ENCODE peak calls at places on chromosomes 4 and X, in ten cellular contexts. L is HT-29, S is hepatic stellate cell, J is activated T-cell treated with anti-CD3 and anti-CD28 coated beads for 1 hour, Z is GM23338, K is prostate gland, N is sciatic nerve, H is left ventricle myocardium superior, A is GM06990, O is A549. B is an unnamed sample.

GRCh38 chr4:23241408-23241807 is 548.7 kb downstream of the GBA3 start:
- DNase-seq in L (no peak), S (no peak), J (no peak), Z (no peak), K (no peak), N (no peak), H (no peak), A (no peak), O (no peak), B (no peak)

GRCh38 chrX:103309860-103310591 is 764 bp downstream of the BEX2 start:
- DNase-seq in L (no peak), S (no peak), J (no peak), Z (peak), K (no peak), N (no peak), H (no peak), A (no peak), O (no peak), B (no peak)

GRCh38 chrX:11663875-11664210 is 1.9 kb downstream of the ARHGAP6 start:
- DNase-seq in L (no peak), S (no peak), J (no peak), Z (peak), K (no peak), N (no peak), H (no peak), A (no peak), O (no peak), B (no peak)

GRCh38 chr4:114807759-114808404 is 209.3 kb downstream of the UGT8 start:
- DNase-seq in L (peak), S (peak), J (no peak), Z (peak), K (no peak), N (no peak), H (no peak), A (peak), O (peak), B (no peak)

GRCh38 chrX:13646154-13646549 is 6.8 kb upstream of the TCEANC start:
- DNase-seq in L (peak), S (peak), J (peak), Z (peak), K (peak), N (peak), H (peak), A (no peak), O (peak), B (no peak)

GRCh38 chrX:134600714-134601113 is 57.6 kb downstream of the PLAC1 start:
- DNase-seq in L (no peak), S (no peak), J (no peak), Z (no peak), K (no peak), N (no peak), H (no peak), A (peak), O (no peak), B (no peak)

GRCh38 chr4:8294036-8294435 is 24.5 kb downstream of the HTRA3 start:
- DNase-seq in L (no peak), S (no peak), J (no peak), Z (no peak), K (no peak), N (peak), H (peak), A (no peak), O (no peak), B (peak)

GRCh38 chr4:124851741-124852140 is 139.2 kb upstream of the ANKRD50 start:
- DNase-seq in L (no peak), S (no peak), J (no peak), Z (no peak), K (no peak), N (no peak), H (no peak), A (no peak), O (no peak), B (no peak)

GRCh38 chr4:38366451-38366850 is 297.5 kb upstream of the KLF3 start:
- DNase-seq in L (peak), S (no peak), J (no peak), Z (no peak), K (peak), N (peak), H (peak), A (no peak), O (no peak), B (peak)

GRCh38 chrX:30308263-30309138 is 689 bp downstream of the NR0B1 start:
- DNase-seq in L (no peak), S (no peak), J (no peak), Z (peak), K (no peak), N (no peak), H (no peak), A (no peak), O (peak), B (peak)

GRCh38 chr4:157459789-157460188 is 239.3 kb downstream of the GRIA2 start:
- DNase-seq in L (no peak), S (no peak), J (no peak), Z (no peak), K (peak), N (no peak), H (no peak), A (no peak), O (no peak), B (no peak)

GRCh38 chr4:87500107-87500462 is 29.1 kb downstream of the SPARCL1 start:
- DNase-seq in L (no peak), S (no peak), J (no peak), Z (no peak), K (no peak), N (no peak), H (no peak), A (no peak), O (no peak), B (no peak)

GRCh38 chrX:40784516-40785151 is 49.3 kb upstream of the MED14 start:
- DNase-seq in L (no peak), S (no peak), J (no peak), Z (no peak), K (no peak), N (no peak), H (no peak), A (no peak), O (no peak), B (no peak)

GRCh38 chr4:139656614-139657486 is 8.8 kb upstream of the MGST2 start:
- DNase-seq in L (peak), S (peak), J (no peak), Z (peak), K (peak), N (no peak), H (peak), A (no peak), O (peak), B (peak)

GRCh38 chr4:77082886-77083608 is 7.3 kb upstream of the CCNI start:
- DNase-seq in L (no peak), S (no peak), J (no peak), Z (peak), K (no peak), N (no peak), H (no peak), A (no peak), O (no peak), B (no peak)

GRCh38 chrX:15674899-15675489 is 10.4 kb upstream of the CLTRN start:
- DNase-seq in L (peak), S (peak), J (peak), Z (peak), K (peak), N (peak), H (peak), A (peak), O (peak), B (peak)

GRCh38 chrX:109635151-109635550 is 10.2 kb upstream of the KCNE5 start:
- DNase-seq in L (peak), S (no peak), J (no peak), Z (peak), K (no peak), N (no peak), H (no peak), A (no peak), O (peak), B (no peak)

GRCh38 chr4:184675018-184675417 is 25.5 kb downstream of the PRIMPOL start:
- DNase-seq in L (no peak), S (no peak), J (no peak), Z (no peak), K (no peak), N (no peak), H (no peak), A (no peak), O (no peak), B (no peak)

GRCh38 chrX:3440981-3441380 is 94.5 kb upstream of the MXRA5 start:
- DNase-seq in L (no peak), S (no peak), J (no peak), Z (no peak), K (no peak), N (no peak), H (no peak), A (no peak), O (no peak), B (no peak)

GRCh38 chr4:145804134-145804533 is 124.2 kb downstream of the C4orf51 start:
- DNase-seq in L (no peak), S (peak), J (no peak), Z (no peak), K (peak), N (no peak), H (no peak), A (no peak), O (no peak), B (no peak)

GRCh38 chrX:154063234-154063633 is 34.3 kb downstream of the MECP2 start:
- DNase-seq in L (no peak), S (no peak), J (no peak), Z (no peak), K (no peak), N (no peak), H (no peak), A (no peak), O (no peak), B (no peak)

GRCh38 chrX:125096469-125096868 is 223.2 kb upstream of the TEX13C start:
- DNase-seq in L (no peak), S (no peak), J (no peak), Z (no peak), K (no peak), N (no peak), H (no peak), A (no peak), O (no peak), B (no peak)

GRCh38 chrX:36431819-36432218 is 512.3 kb downstream of the CFAP47 start:
- DNase-seq in L (peak), S (peak), J (no peak), Z (no peak), K (no peak), N (no peak), H (no peak), A (no peak), O (peak), B (no peak)

GRCh38 chrX:122441451-122441850 is 742.6 kb upstream of the GRIA3 start:
- DNase-seq in L (no peak), S (no peak), J (no peak), Z (no peak), K (no peak), N (no peak), H (peak), A (no peak), O (no peak), B (no peak)

GRCh38 chrX:109931677-109932076 is 71.2 kb upstream of the TMEM164 start:
- DNase-seq in L (no peak), S (no peak), J (no peak), Z (no peak), K (no peak), N (no peak), H (no peak), A (no peak), O (no peak), B (no peak)

GRCh38 chrX:75156537-75156945 is 458 bp upstream of the ABCB7 start:
- DNase-seq in L (peak), S (no peak), J (no peak), Z (peak), K (peak), N (no peak), H (no peak), A (no peak), O (no peak), B (no peak)

GRCh38 chr4:102196221-102196620 is 149.1 kb downstream of the SLC39A8 start:
- DNase-seq in L (no peak), S (no peak), J (no peak), Z (no peak), K (no peak), N (no peak), H (no peak), A (no peak), O (no peak), B (no peak)

GRCh38 chr4:152223600-152223999 is 312.3 kb downstream of the FBXW7 start:
- DNase-seq in L (no peak), S (no peak), J (no peak), Z (no peak), K (no peak), N (no peak), H (no peak), A (no peak), O (no peak), B (no peak)

GRCh38 chr4:8176547-8177399 is 18.2 kb upstream of the ABLIM2 start:
- DNase-seq in L (peak), S (peak), J (no peak), Z (peak), K (no peak), N (no peak), H (peak), A (no peak), O (peak), B (no peak)

GRCh38 chr4:112604590-112604989 is 32.1 kb downstream of the ZGRF1 start:
- DNase-seq in L (peak), S (peak), J (peak), Z (peak), K (peak), N (no peak), H (no peak), A (no peak), O (peak), B (no peak)

GRCh38 chrX:39814391-39814790 is 283.4 kb downstream of the BCOR start:
- DNase-seq in L (peak), S (no peak), J (peak), Z (peak), K (no peak), N (no peak), H (peak), A (no peak), O (no peak), B (no peak)

GRCh38 chr4:21901281-21901680 is 47.3 kb downstream of the KCNIP4 start:
- DNase-seq in L (no peak), S (no peak), J (no peak), Z (no peak), K (no peak), N (no peak), H (no peak), A (no peak), O (no peak), B (no peak)

GRCh38 chr4:114043116-114043515 is 63.7 kb upstream of the ARSJ start:
- DNase-seq in L (no peak), S (no peak), J (no peak), Z (no peak), K (no peak), N (no peak), H (no peak), A (no peak), O (no peak), B (no peak)

GRCh38 chr4:152997771-152998487 is 61.8 kb downstream of the FHDC1 start:
- DNase-seq in L (no peak), S (no peak), J (no peak), Z (no peak), K (peak), N (no peak), H (no peak), A (no peak), O (no peak), B (no peak)

GRCh38 chr4:95507561-95507960 is 41.2 kb downstream of the UNC5C start:
- DNase-seq in L (no peak), S (no peak), J (no peak), Z (no peak), K (no peak), N (no peak), H (no peak), A (no peak), O (no peak), B (no peak)

GRCh38 chrX:43750248-43750676 is 94.2 kb downstream of the MAOA start:
- DNase-seq in L (peak), S (peak), J (peak), Z (peak), K (peak), N (no peak), H (peak), A (peak), O (peak), B (peak)

GRCh38 chr4:7041851-7042696 is 1.1 kb upstream of the TADA2B start:
- DNase-seq in L (peak), S (peak), J (no peak), Z (peak), K (peak), N (peak), H (peak), A (no peak), O (no peak), B (peak)